ENCODE peak calls at places on chromosomes 7 and 10, in seven cellular contexts. Y is heart right ventricle, X is heart left ventricle, Q is IMR-90, C is transverse colon, J is HFFc6, P is neural progenitor cell. O is an unnamed sample.

GRCh38 chr7:136412952-136413351 is 435.8 kb upstream of the MTPN start:
- DNase-seq in Y (no peak), X (no peak), Q (no peak), C (no peak), J (no peak), P (no peak), O (no peak)

GRCh38 chr7:73905360-73905759 is 44.4 kb downstream of the TMEM270 start:
- DNase-seq in Y (no peak), X (no peak), Q (no peak), C (no peak), J (no peak), P (no peak), O (no peak)

GRCh38 chr10:70324341-70324861 is 40.6 kb upstream of the NPFFR1 start:
- DNase-seq in Y (peak), X (no peak), Q (no peak), C (no peak), J (no peak), P (peak), O (no peak)

GRCh38 chr10:133162178-133162909 is 2.3 kb downstream of the KNDC1 start:
- DNase-seq in Y (no peak), X (no peak), Q (no peak), C (no peak), J (no peak), P (no peak), O (no peak)

GRCh38 chr7:149329265-149329664 is 67.3 kb downstream of the ZNF783 start:
- DNase-seq in Y (no peak), X (no peak), Q (no peak), C (no peak), J (no peak), P (no peak), O (no peak)

GRCh38 chr7:71793251-71793650 is 618.9 kb downstream of the CALN1 start:
- DNase-seq in Y (no peak), X (no peak), Q (no peak), C (no peak), J (no peak), P (no peak), O (no peak)

GRCh38 chr7:2138146-2138765 is 94.5 kb downstream of the MAD1L1 start:
- DNase-seq in Y (no peak), X (no peak), Q (no peak), C (peak), J (no peak), P (no peak), O (peak)

GRCh38 chr10:58371473-58371872 is 13.7 kb upstream of the TFAM start:
- DNase-seq in Y (no peak), X (no peak), Q (no peak), C (no peak), J (no peak), P (no peak), O (no peak)

GRCh38 chr10:132687893-132688579 is 97.9 kb downstream of the NKX6-2 start:
- DNase-seq in Y (no peak), X (no peak), Q (no peak), C (no peak), J (no peak), P (no peak), O (no peak)

GRCh38 chr10:89275383-89275782 is 23.8 kb upstream of the LIPA start:
- DNase-seq in Y (no peak), X (no peak), Q (no peak), C (no peak), J (no peak), P (no peak), O (no peak)

GRCh38 chr7:143279186-143280098 is 5.3 kb upstream of the TMEM139 start:
- DNase-seq in Y (peak), X (no peak), Q (peak), C (no peak), J (peak), P (peak), O (no peak)

GRCh38 chr7:134920026-134920758 is 66.1 kb upstream of the AGBL3 start:
- DNase-seq in Y (no peak), X (no peak), Q (peak), C (no peak), J (peak), P (no peak), O (no peak)

GRCh38 chr7:128361463-128362441 is at the start of gene PRRT4:
- DNase-seq in Y (no peak), X (peak), Q (no peak), C (peak), J (no peak), P (peak), O (no peak)

GRCh38 chr10:14658331-14659122 is 116.2 kb downstream of the FAM107B start:
- DNase-seq in Y (no peak), X (no peak), Q (peak), C (no peak), J (peak), P (no peak), O (no peak)

GRCh38 chr10:14654821-14655382 is 119.8 kb downstream of the FAM107B start:
- DNase-seq in Y (no peak), X (no peak), Q (no peak), C (no peak), J (no peak), P (no peak), O (no peak)

GRCh38 chr10:14653271-14654161 is 121.2 kb downstream of the FAM107B start:
- DNase-seq in Y (peak), X (no peak), Q (peak), C (no peak), J (peak), P (peak), O (no peak)

GRCh38 chr10:14652816-14653215 is 121.9 kb downstream of the FAM107B start:
- DNase-seq in Y (no peak), X (no peak), Q (no peak), C (no peak), J (no peak), P (no peak), O (no peak)

DNA sequence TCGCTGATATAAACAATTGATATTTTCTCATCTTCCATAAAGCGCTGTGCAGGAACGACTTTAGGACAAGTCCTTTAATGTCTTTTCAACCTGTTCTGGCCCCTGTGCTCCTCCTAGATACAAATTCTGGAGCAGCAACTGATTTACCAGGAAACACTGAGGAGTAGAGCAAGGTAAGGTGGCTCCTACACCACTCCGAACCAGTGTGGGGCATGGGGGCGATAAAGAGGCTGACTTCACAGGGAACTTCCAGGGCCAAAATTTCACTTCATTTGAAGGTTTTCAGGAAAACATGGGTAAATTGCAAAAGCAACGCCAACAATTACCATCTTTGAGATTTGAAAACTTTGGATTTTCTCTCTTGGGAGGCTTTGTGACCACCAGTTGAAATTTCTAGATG is 118.6 kb downstream of the FAM107B start:
- DNase-seq in Y (no peak), X (no peak), Q (no peak), C (no peak), J (no peak), P (no peak), O (no peak)
- TF ChIP-seq CTCF in Y (no peak), X (no peak), Q (no peak), C (no peak), J (no peak), P (no peak), O (no peak)

DNA sequence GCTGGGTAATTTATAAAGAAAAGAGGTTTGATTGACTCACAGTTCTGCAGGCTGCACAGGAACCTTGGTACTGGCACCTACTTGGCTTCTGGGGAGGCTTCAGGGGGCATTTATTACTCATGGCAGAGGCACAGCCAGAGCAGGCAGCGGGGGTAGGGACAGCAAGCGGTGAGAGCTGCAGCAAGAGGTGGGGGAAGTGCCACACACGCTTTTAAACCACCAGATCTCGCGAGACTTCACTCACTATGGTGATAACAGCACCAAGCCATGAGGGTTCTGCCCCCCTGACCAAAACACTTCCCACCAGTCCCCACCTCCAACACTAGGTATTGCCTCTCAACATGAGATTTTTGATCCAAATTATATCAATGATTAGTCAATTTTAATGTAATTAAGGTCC is 24.1 kb upstream of the MAT1A start:
- DNase-seq in Y (no peak), X (no peak), Q (no peak), C (no peak), J (no peak), P (no peak), O (no peak)
- TF ChIP-seq CTCF in Y (no peak), X (no peak), Q (no peak), C (no peak), J (no peak), P (no peak), O (no peak)

GRCh38 chr10:100705139-100705538 is 40.2 kb upstream of the PAX2 start:
- DNase-seq in Y (no peak), X (no peak), Q (no peak), C (no peak), J (no peak), P (no peak), O (no peak)
- TF ChIP-seq CTCF in Y (no peak), X (no peak), Q (no peak), C (no peak), J (peak), P (no peak), O (no peak)

DNA sequence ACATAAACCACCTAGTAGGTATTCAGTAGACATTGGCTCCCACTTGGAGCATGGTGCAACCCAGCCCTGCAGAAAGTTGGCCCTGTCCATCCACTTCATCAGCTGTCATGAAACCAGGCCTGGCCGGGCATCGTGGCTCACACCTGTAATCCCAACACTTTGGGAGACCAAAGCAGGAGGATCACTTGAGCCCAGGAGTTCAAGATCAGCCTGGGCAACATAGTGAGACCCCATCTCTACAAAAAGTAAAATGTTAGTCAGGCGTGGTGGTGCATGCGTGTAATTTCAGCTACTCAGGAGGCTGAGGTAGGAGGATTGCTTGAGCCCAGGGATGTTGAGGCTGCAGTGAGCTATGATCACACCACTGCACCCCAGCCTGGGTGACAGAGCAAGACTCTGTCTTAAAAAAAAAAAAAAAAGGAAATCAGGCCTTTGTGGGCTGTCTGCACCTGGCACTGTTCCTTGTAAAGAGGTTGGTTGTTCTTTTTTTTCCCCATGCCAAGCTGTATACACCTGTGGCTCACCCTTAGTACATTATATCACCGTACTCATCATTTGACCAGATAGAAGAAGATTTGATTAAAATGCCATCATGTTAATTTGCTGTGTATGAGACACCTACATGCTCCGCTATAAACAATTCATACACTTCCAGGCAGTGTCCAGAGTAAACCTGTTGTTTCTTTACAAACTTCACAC is 45.4 kb upstream of the GRID1 start:
- DNase-seq in Y (no peak), X (no peak), Q (no peak), C (no peak), J (no peak), P (no peak), O (no peak)
- TF ChIP-seq CTCF in Y (no peak), X (no peak), Q (no peak), C (no peak), J (no peak), P (no peak), O (no peak)